ENCODE peak calls at places on chromosomes 16 and 17, in five cellular contexts. X, T, U, R and K are unnamed samples. For H3F3A, the result is how much of the 10 kb centered on the place peaks cover.

GRCh38 chr17:32323784-32324590 is 18.0 kb downstream of the C17orf75 start:
- DNase-seq in X (peak), T (peak), U (no peak), R (peak), K (peak)

GRCh38 chr17:49817993-49818392 is 29.5 kb downstream of the KAT7 start:
- DNase-seq in X (no peak), T (no peak), U (no peak), R (no peak), K (no peak)

GRCh38 chr17:29645516-29646051 is 22.9 kb upstream of the CORO6 start:
- DNase-seq in X (no peak), T (peak), U (no peak), R (no peak), K (no peak)

GRCh38 chr16:71526111-71526998 is at the start of gene CHST4:
- DNase-seq in X (no peak), T (no peak), U (peak), R (no peak), K (peak)

GRCh38 chr17:40038882-40039513 is 15.2 kb downstream of the MED24 start:
- DNase-seq in X (peak), T (peak), U (peak), R (no peak), K (peak)

GRCh38 chr16:31113420-31114124 is 3.9 kb upstream of the KAT8 start:
- DNase-seq in X (peak), T (no peak), U (no peak), R (no peak), K (no peak)

GRCh38 chr16:16033208-16033717 is 83.8 kb downstream of the ABCC1 start:
- DNase-seq in X (no peak), T (no peak), U (no peak), R (no peak), K (no peak)

GRCh38 chr17:81020767-81021497 is 14.0 kb upstream of the BAIAP2 start:
- DNase-seq in X (no peak), T (peak), U (no peak), R (no peak), K (no peak)

GRCh38 chr16:2915196-2915929 is 3.6 kb downstream of the FLYWCH1 start:
- DNase-seq in X (no peak), T (no peak), U (no peak), R (peak), K (no peak)

GRCh38 chr17:67055041-67055443 is 10.7 kb downstream of the CACNG1 start:
- DNase-seq in X (no peak), T (no peak), U (no peak), R (no peak), K (no peak)

GRCh38 chr17:70327723-70328122 is 158.4 kb downstream of the KCNJ2 start:
- DNase-seq in X (no peak), T (no peak), U (no peak), R (no peak), K (no peak)

GRCh38 chr17:17765921-17766320 is 70.9 kb downstream of the SREBF1 start:
- DNase-seq in X (no peak), T (no peak), U (no peak), R (no peak), K (no peak)

GRCh38 chr17:74163271-74163821 is 40.1 kb upstream of the RPL38 start:
- DNase-seq in X (no peak), T (no peak), U (peak), R (no peak), K (peak)

GRCh38 chr17:83195330-83196087 is 116.1 kb downstream of the METRNL start:
- DNase-seq in X (no peak), T (no peak), U (no peak), R (no peak), K (no peak)

GRCh38 chr16:64864232-64864803 is 257.5 kb downstream of the CDH11 start:
- DNase-seq in X (peak), T (no peak), U (no peak), R (no peak), K (no peak)

GRCh38 chr17:65370669-65371126 is 190.8 kb downstream of the AXIN2 start:
- DNase-seq in X (peak), T (no peak), U (peak), R (no peak), K (peak)
- TF ChIP-seq EZH2phosphoT487 in X (no peak), T (no peak), U (no peak), R (no peak), K (no peak)

DNA sequence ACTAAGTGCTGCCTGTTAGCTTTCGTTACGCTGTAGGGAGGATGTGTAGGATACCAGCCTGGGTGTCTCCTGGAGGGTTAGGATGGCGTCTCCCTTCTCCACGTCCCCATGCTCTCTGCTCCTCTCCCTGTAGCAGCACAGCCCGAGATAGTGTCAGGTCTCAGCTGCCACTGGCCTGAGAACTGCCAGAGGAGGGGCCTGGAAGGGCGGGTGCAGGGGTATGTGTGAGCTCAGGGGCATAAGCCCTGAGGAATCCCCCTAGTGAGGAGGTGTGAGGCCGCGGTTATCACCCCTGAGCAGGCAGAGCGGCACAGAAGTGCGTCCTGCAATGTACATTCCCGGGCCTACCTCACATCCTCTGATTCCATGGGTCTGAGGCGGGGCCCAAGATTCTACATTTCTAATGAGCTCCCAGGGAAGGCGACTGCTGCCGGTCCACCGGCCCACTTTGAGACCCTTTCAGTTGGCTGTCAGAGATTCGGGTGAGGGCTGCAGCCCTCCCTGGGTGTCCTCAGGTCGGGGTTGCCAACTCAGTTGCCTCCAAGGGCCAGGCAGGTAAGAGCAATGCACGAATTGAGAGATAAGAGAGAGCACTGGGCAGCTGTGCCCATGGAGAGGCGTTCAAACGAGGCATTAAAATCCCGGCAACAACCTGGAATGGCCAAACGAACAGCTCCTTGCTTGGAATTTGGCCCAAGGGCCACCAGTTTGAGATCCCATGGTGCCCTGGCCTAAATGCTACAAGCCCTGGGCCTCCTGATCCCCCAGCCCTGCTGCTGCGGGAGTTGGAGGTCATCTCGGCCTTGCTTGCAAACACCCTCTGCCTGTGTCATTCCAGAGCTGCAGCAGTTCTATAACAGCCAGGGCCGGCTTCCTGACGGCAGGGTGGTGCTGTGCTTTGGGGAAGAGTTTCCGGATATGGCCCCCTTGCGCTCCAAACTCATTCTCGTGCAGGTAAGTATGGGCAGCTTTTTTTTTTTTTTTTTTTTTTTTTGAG is 20.6 kb downstream of the IRF8 start:
- DNase-seq in X (no peak), T (no peak), U (no peak), R (no peak), K (no peak)
- H3F3A ChIP-seq in X (under half), T (under half), U (under half), R (under half), K (under half)

DNA sequence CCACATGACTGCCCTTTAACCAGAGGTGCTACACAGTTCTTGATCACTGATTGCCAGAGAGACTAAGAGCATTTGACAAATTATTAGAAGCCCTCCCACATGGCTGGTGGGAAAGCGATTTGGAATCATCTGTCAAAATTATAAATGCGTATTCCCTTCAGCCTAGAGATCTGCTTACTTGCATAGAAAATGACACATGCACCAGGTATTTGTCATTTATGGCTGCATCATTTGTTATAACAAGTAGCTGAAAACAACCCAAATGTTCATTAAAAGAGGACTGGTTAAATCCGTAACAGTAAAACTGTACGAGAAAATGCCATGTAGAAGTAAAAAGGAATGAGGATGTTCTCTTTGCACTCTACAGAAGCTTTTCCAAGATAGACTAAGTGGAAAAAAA is 21.4 kb downstream of the BCO1 start:
- DNase-seq in X (no peak), T (no peak), U (no peak), R (no peak), K (no peak)
- TF ChIP-seq CTCF in X (no peak), T (no peak), U (no peak), R (no peak), K (no peak)

GRCh38 chr16:48047273-48047672 is 108.5 kb downstream of the ABCC12 start:
- DNase-seq in X (no peak), T (no peak), U (no peak), R (no peak), K (no peak)

GRCh38 chr16:48047755-48048154 is 108.0 kb downstream of the ABCC12 start:
- DNase-seq in X (no peak), T (no peak), U (no peak), R (no peak), K (peak)

GRCh38 chr16:48041861-48042435 is 113.8 kb downstream of the ABCC12 start:
- DNase-seq in X (peak), T (no peak), U (peak), R (no peak), K (peak)

GRCh38 chr16:48049832-48050231 is 106.0 kb downstream of the ABCC12 start:
- DNase-seq in X (no peak), T (no peak), U (no peak), R (no peak), K (no peak)

GRCh38 chr16:48044117-48044516 is 111.7 kb downstream of the ABCC12 start:
- DNase-seq in X (no peak), T (no peak), U (no peak), R (no peak), K (no peak)
- TF ChIP-seq EZH2phosphoT487 in X (no peak), T (no peak), U (no peak), R (no peak), K (no peak)

GRCh38 chr17:75994802-75995350 is 5.8 kb upstream of the CDK3 start:
- DNase-seq in X (no peak), T (no peak), U (no peak), R (no peak), K (no peak)

GRCh38 chr17:75995385-75995925 is 5.2 kb upstream of the CDK3 start:
- DNase-seq in X (no peak), T (no peak), U (no peak), R (no peak), K (no peak)

GRCh38 chr17:75998327-75998795 is 2.3 kb upstream of the CDK3 start:
- DNase-seq in X (peak), T (no peak), U (no peak), R (no peak), K (no peak)

GRCh38 chr17:76000016-76000754 is 470 bp upstream of the CDK3 start:
- DNase-seq in X (peak), T (peak), U (peak), R (peak), K (peak)

GRCh38 chr17:75996665-75997590 is 3.7 kb upstream of the CDK3 start:
- DNase-seq in X (peak), T (no peak), U (no peak), R (no peak), K (no peak)
- H3F3A ChIP-seq in X (under half), T (under half), U (under half), R (under half), K (under half)

DNA sequence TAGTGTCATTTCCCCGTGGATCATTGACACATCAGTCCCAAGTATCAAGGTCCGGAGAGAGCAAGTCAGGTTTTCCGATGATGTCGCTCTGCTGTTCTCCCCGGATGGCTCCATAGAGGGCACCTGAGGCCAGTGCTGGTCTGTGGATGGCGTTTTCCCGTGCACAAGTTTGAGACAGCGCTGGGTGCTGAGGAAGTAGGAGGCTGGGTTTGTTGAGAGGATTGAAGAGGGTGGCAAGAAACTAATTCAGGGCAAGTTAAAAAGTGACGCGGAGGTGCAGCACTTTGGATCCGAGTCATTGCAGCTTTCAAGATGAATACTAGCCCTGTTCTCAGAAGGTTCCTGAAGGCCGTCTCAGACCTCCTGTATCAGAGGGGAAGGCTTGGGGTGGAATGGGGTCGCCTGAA is 7.7 kb downstream of the NUBP1 start:
- DNase-seq in X (no peak), T (peak), U (peak), R (no peak), K (peak)
- TF ChIP-seq CTCF in X (no peak), T (no peak), U (peak), R (no peak), K (no peak)

GRCh38 chr17:38908676-38909181 is 16.7 kb upstream of the LASP1NB start:
- DNase-seq in X (no peak), T (no peak), U (no peak), R (no peak), K (no peak)

GRCh38 chr17:38905375-38905774 is 20.0 kb upstream of the LASP1NB start:
- DNase-seq in X (no peak), T (no peak), U (no peak), R (no peak), K (no peak)

GRCh38 chr17:38910325-38910724 is 15.1 kb upstream of the LASP1NB start:
- DNase-seq in X (no peak), T (no peak), U (no peak), R (no peak), K (no peak)

GRCh38 chr17:38906429-38907172 is 18.8 kb upstream of the LASP1NB start:
- DNase-seq in X (no peak), T (no peak), U (no peak), R (no peak), K (no peak)

GRCh38 chr17:38907930-38908675 is 17.3 kb upstream of the LASP1NB start:
- DNase-seq in X (no peak), T (no peak), U (no peak), R (no peak), K (no peak)
- TF ChIP-seq EZH2phosphoT487 in X (no peak), T (no peak), U (no peak), R (no peak), K (no peak)

GRCh38 chr16:84948855-84949610 is 62.3 kb downstream of the ZDHHC7 start:
- DNase-seq in X (no peak), T (no peak), U (no peak), R (no peak), K (no peak)
- H3F3A ChIP-seq in X (under half), T (under half), U (under half), R (under half), K (under half)

GRCh38 chr17:72400863-72401262 is 280.0 kb downstream of the SOX9 start:
- DNase-seq in X (no peak), T (no peak), U (no peak), R (no peak), K (no peak)
- TF ChIP-seq CTCF in X (no peak), T (no peak), U (no peak), R (no peak), K (no peak)